ENCODE peak calls at places on chromosomes 12 and 14, in nine cellular contexts. L is heart left ventricle; O is NCI-H345; Y is activated CD4-positive, CD25-positive, alpha-beta regulatory T cell; D is effector CD4-positive, alpha-beta T cell; X is M059J; A is neural crest cell; U is activated naive CD4-positive, alpha-beta T cell treated with anti-CD3 and anti-CD28 coated beads, Interleukin-2, amount 10 ng/mL, durations not matched to agents 7 days and 5 days; B is cardiac muscle cell. N is an unnamed sample.

GRCh38 chr12:79662046-79662811 is 28.5 kb downstream of the PAWR start:
- DNase-seq in L (no peak), O (no peak), Y (no peak), D (no peak), X (peak), A (no peak), U (no peak), B (no peak), N (no peak)

GRCh38 chr14:101001311-101002069 is 98.0 kb upstream of the RTL1 start:
- DNase-seq in L (no peak), O (no peak), Y (no peak), D (no peak), X (peak), A (no peak), U (no peak), B (peak), N (no peak)

GRCh38 chr14:73237786-73238261 is 518 bp downstream of the PAPLN start:
- DNase-seq in L (no peak), O (no peak), Y (no peak), D (no peak), X (peak), A (no peak), U (peak), B (no peak), N (no peak)

GRCh38 chr12:97767347-97767746 is 304.7 kb downstream of the RMST start:
- DNase-seq in L (no peak), O (no peak), Y (no peak), D (no peak), X (no peak), A (no peak), U (no peak), B (no peak), N (no peak)

GRCh38 chr12:52561880-52562449 is 9.0 kb upstream of the KRT71 start:
- DNase-seq in L (no peak), O (no peak), Y (no peak), D (no peak), X (peak), A (no peak), U (no peak), B (no peak), N (no peak)

GRCh38 chr14:96693252-96693820 is 103.8 kb upstream of the VRK1 start:
- DNase-seq in L (no peak), O (no peak), Y (no peak), D (no peak), X (no peak), A (no peak), U (no peak), B (no peak), N (no peak)

GRCh38 chr12:124654666-124655316 is 87.4 kb upstream of the NCOR2 start:
- DNase-seq in L (peak), O (no peak), Y (no peak), D (no peak), X (no peak), A (no peak), U (no peak), B (no peak), N (no peak)

GRCh38 chr14:99430491-99430890 is 50.2 kb downstream of the SETD3 start:
- DNase-seq in L (no peak), O (no peak), Y (no peak), D (no peak), X (no peak), A (no peak), U (peak), B (no peak), N (no peak)

GRCh38 chr14:68786491-68787234 is 6.2 kb downstream of the ZFP36L1 start:
- DNase-seq in L (peak), O (no peak), Y (no peak), D (no peak), X (peak), A (no peak), U (no peak), B (peak), N (no peak)

GRCh38 chr12:55745361-55746146 is 2.6 kb downstream of the GDF11 start:
- DNase-seq in L (peak), O (peak), Y (no peak), D (no peak), X (no peak), A (peak), U (no peak), B (peak), N (peak)

GRCh38 chr14:92144708-92145107 is 22.9 kb downstream of the CPSF2 start:
- DNase-seq in L (no peak), O (no peak), Y (no peak), D (no peak), X (no peak), A (no peak), U (no peak), B (peak), N (no peak)

GRCh38 chr14:57480044-57480443 is 13.6 kb downstream of the CCDC198 start:
- DNase-seq in L (no peak), O (no peak), Y (no peak), D (no peak), X (peak), A (no peak), U (no peak), B (no peak), N (no peak)

GRCh38 chr14:31410048-31410654 is 10.2 kb downstream of the HEATR5A start:
- DNase-seq in L (no peak), O (no peak), Y (no peak), D (no peak), X (no peak), A (no peak), U (no peak), B (no peak), N (no peak)

GRCh38 chr12:95083938-95084337 is 10.5 kb upstream of the NR2C1 start:
- DNase-seq in L (no peak), O (no peak), Y (no peak), D (no peak), X (no peak), A (peak), U (no peak), B (peak), N (peak)

GRCh38 chr12:132836803-132837331 is 8.2 kb upstream of the GOLGA3 start:
- DNase-seq in L (no peak), O (no peak), Y (no peak), D (no peak), X (no peak), A (no peak), U (peak), B (no peak), N (no peak)

GRCh38 chr12:20561886-20562285 is 133.2 kb upstream of the SLCO1C1 start:
- DNase-seq in L (no peak), O (no peak), Y (no peak), D (no peak), X (peak), A (no peak), U (no peak), B (peak), N (no peak)

GRCh38 chr14:105088812-105089745 is 23.8 kb upstream of the GPR132 start:
- DNase-seq in L (peak), O (no peak), Y (no peak), D (no peak), X (no peak), A (no peak), U (no peak), B (no peak), N (no peak)

GRCh38 chr14:50397461-50398196 is 948 bp upstream of the CDKL1 start:
- DNase-seq in L (peak), O (no peak), Y (no peak), D (no peak), X (peak), A (peak), U (no peak), B (no peak), N (no peak)

GRCh38 chr14:55316528-55316927 is 45.3 kb downstream of the FBXO34 start:
- DNase-seq in L (no peak), O (no peak), Y (no peak), D (no peak), X (no peak), A (no peak), U (no peak), B (no peak), N (no peak)

GRCh38 chr14:99686557-99687283 is 2.6 kb downstream of the CYP46A1 start:
- DNase-seq in L (no peak), O (no peak), Y (no peak), D (no peak), X (no peak), A (no peak), U (no peak), B (no peak), N (no peak)

GRCh38 chr12:79691299-79692248 is 810 bp upstream of the PAWR start:
- DNase-seq in L (no peak), O (peak), Y (no peak), D (no peak), X (peak), A (no peak), U (no peak), B (peak), N (no peak)

GRCh38 chr12:122844366-122844971 is 9.2 kb downstream of the HIP1R start:
- DNase-seq in L (no peak), O (no peak), Y (no peak), D (no peak), X (no peak), A (no peak), U (no peak), B (no peak), N (no peak)

GRCh38 chr14:57049848-57050247 is 218.9 kb downstream of the EXOC5 start:
- DNase-seq in L (no peak), O (no peak), Y (no peak), D (no peak), X (no peak), A (no peak), U (no peak), B (no peak), N (no peak)

GRCh38 chr12:121424632-121424992 is 24.7 kb downstream of the RNF34 start:
- DNase-seq in L (no peak), O (no peak), Y (no peak), D (no peak), X (no peak), A (no peak), U (no peak), B (no peak), N (no peak)

GRCh38 chr12:56221233-56221756 is 427 bp downstream of the RNF41 start:
- DNase-seq in L (peak), O (no peak), Y (no peak), D (no peak), X (peak), A (peak), U (no peak), B (peak), N (peak)

GRCh38 chr14:81990312-81990761 is 456.7 kb upstream of the SEL1L start:
- DNase-seq in L (no peak), O (peak), Y (no peak), D (no peak), X (peak), A (peak), U (peak), B (peak), N (peak)

GRCh38 chr12:108327621-108328371 is 11.3 kb downstream of the CMKLR1 start:
- DNase-seq in L (peak), O (no peak), Y (no peak), D (no peak), X (no peak), A (no peak), U (no peak), B (no peak), N (no peak)

GRCh38 chr12:4280351-4281163 is 7.0 kb downstream of the CCND2 start:
- DNase-seq in L (peak), O (no peak), Y (no peak), D (no peak), X (no peak), A (peak), U (peak), B (peak), N (no peak)

GRCh38 chr12:119659289-119659897 is 8.5 kb upstream of the PRKAB1 start:
- DNase-seq in L (no peak), O (peak), Y (no peak), D (peak), X (no peak), A (peak), U (peak), B (peak), N (no peak)

GRCh38 chr14:102530828-102531478 is 21.4 kb upstream of the ANKRD9 start:
- DNase-seq in L (no peak), O (no peak), Y (no peak), D (no peak), X (no peak), A (no peak), U (no peak), B (no peak), N (no peak)

GRCh38 chr12:48934312-48934706 is 9.0 kb upstream of the FKBP11 start:
- DNase-seq in L (no peak), O (no peak), Y (no peak), D (no peak), X (no peak), A (no peak), U (no peak), B (no peak), N (no peak)

GRCh38 chr14:67722293-67722692 is 20.6 kb downstream of the RDH12 start:
- DNase-seq in L (peak), O (no peak), Y (no peak), D (no peak), X (peak), A (no peak), U (no peak), B (peak), N (no peak)

GRCh38 chr14:26598081-26598671 is 343 bp upstream of the NOVA1 start:
- DNase-seq in L (peak), O (peak), Y (no peak), D (no peak), X (peak), A (peak), U (no peak), B (peak), N (peak)

GRCh38 chr12:1853716-1854115 is 33.4 kb downstream of the LRTM2 start:
- DNase-seq in L (no peak), O (no peak), Y (no peak), D (no peak), X (no peak), A (no peak), U (no peak), B (no peak), N (no peak)

GRCh38 chr14:72745546-72745945 is 148.4 kb downstream of the DPF3 start:
- DNase-seq in L (no peak), O (no peak), Y (no peak), D (no peak), X (peak), A (no peak), U (no peak), B (peak), N (no peak)

GRCh38 chr12:51846911-51847829 is 1.3 kb downstream of the FIGNL2 start:
- DNase-seq in L (peak), O (peak), Y (peak), D (no peak), X (peak), A (peak), U (peak), B (peak), N (no peak)

GRCh38 chr12:124327362-124328043 is 32.6 kb downstream of the RFLNA start:
- DNase-seq in L (peak), O (no peak), Y (no peak), D (no peak), X (no peak), A (no peak), U (no peak), B (no peak), N (no peak)

N was measured in NT2/D1.